ENCODE peak calls at places on chromosomes 13 and 19, in six cellular contexts. B is stimulated activated CD8-positive, alpha-beta memory T cell treated with anti-CD3 and anti-CD28 coated beads, Interleukin-7, amount 100 ng/mL, for 1 hour; Z is endothelial cell; G is neuronal stem cell; E is pancreas; W is brain microvascular endothelial cell. X is an unnamed sample.

GRCh38 chr19:10965398-10965797 is 4.6 kb downstream of the SMARCA4 start:
- DNase-seq in B (no peak), Z (no peak), E (no peak), W (no peak), G (no peak), X (no peak)

GRCh38 chr13:25143693-25144092 is 28.4 kb downstream of the AMER2 start:
- DNase-seq in Z (no peak), E (no peak), B (no peak), G (no peak), W (no peak), X (no peak)

GRCh38 chr19:56988271-56988670 is 131.5 kb upstream of the USP29 start:
- DNase-seq in Z (no peak), G (no peak), E (no peak), B (no peak), W (no peak), X (no peak)

GRCh38 chr19:46902402-46902766 is 41.6 kb downstream of the ARHGAP35 start:
- DNase-seq in W (no peak), E (no peak), Z (no peak), G (no peak), B (no peak), X (no peak)

GRCh38 chr13:49298903-49299605 is 51.3 kb downstream of the CDADC1 start:
- DNase-seq in B (no peak), W (no peak), Z (no peak), E (no peak), G (no peak), X (no peak)

GRCh38 chr19:49387936-49388372 is at the start of gene KASH5:
- DNase-seq in G (no peak), Z (no peak), W (no peak), E (peak; percentile 98), B (peak; percentile 60), X (no peak)

GRCh38 chr19:16315825-16316505 is 8.7 kb upstream of the KLF2 start:
- DNase-seq in G (no peak), E (no peak), B (no peak), W (peak; percentile 93), Z (no peak), X (peak; percentile 71)

GRCh38 chr19:46736544-46737274 is 9.1 kb upstream of the FKRP start:
- DNase-seq in B (no peak), G (no peak), E (peak; percentile 52), Z (no peak), W (no peak), X (peak; percentile 68)

GRCh38 chr19:30226464-30227070 is 145.6 kb upstream of the ZNF536 start:
- DNase-seq in Z (no peak), B (no peak), E (peak; percentile 57), G (no peak), W (no peak), X (no peak)

GRCh38 chr19:16389848-16390247 is 65.2 kb downstream of the KLF2 start:
- DNase-seq in E (no peak), B (no peak), G (no peak), W (no peak), Z (no peak), X (no peak)

X was measured in H4.